ENCODE peak calls at places on chromosomes 12 and 14, in eight cellular contexts. B is esophagus muscularis mucosa, L is astrocyte, X is colonic mucosa, M is neuronal stem cell, Q is right cardiac atrium, P is suprapubic skin, H is BJ. J is an unnamed sample.

GRCh38 chr12:102900389-102900788 is 16.7 kb downstream of the PAH start:
- DNase-seq in B (no peak), L (no peak), X (no peak), M (no peak), Q (no peak), P (no peak), H (no peak), J (no peak)

GRCh38 chr14:54291491-54292191 is 105.2 kb upstream of the CDKN3 start:
- DNase-seq in B (no peak), L (peak), X (no peak), M (peak), Q (peak), P (no peak), H (no peak), J (no peak)

GRCh38 chr14:32542507-32542906 is 213.4 kb downstream of the AKAP6 start:
- DNase-seq in B (no peak), L (no peak), X (no peak), M (no peak), Q (no peak), P (no peak), H (no peak), J (no peak)

GRCh38 chr12:114018669-114019068 is 52.5 kb upstream of the RBM19 start:
- DNase-seq in B (no peak), L (no peak), X (no peak), M (no peak), Q (no peak), P (no peak), H (no peak), J (no peak)

GRCh38 chr12:69345077-69345476 is 3.1 kb upstream of the LYZ start:
- DNase-seq in B (no peak), L (no peak), X (no peak), M (no peak), Q (no peak), P (no peak), H (no peak), J (no peak)

GRCh38 chr14:96827310-96827709 is 30.1 kb downstream of the VRK1 start:
- DNase-seq in B (no peak), L (peak), X (no peak), M (no peak), Q (no peak), P (no peak), H (no peak), J (no peak)

GRCh38 chr14:104724981-104725771 is 1.1 kb downstream of the ADSS1 start:
- DNase-seq in B (no peak), L (no peak), X (no peak), M (no peak), Q (peak), P (no peak), H (no peak), J (no peak)

GRCh38 chr14:36773136-36773540 is 111.5 kb downstream of the PAX9 start:
- DNase-seq in B (no peak), L (peak), X (no peak), M (no peak), Q (no peak), P (no peak), H (no peak), J (peak)

GRCh38 chr12:105348142-105348541 is 17.7 kb downstream of the C12orf75 start:
- DNase-seq in B (no peak), L (no peak), X (no peak), M (no peak), Q (no peak), P (no peak), H (no peak), J (no peak)

GRCh38 chr14:88668448-88669116 is 105.7 kb downstream of the ZC3H14 start:
- DNase-seq in B (no peak), L (no peak), X (no peak), M (no peak), Q (no peak), P (no peak), H (no peak), J (no peak)

GRCh38 chr12:104263580-104264358 is 39.8 kb upstream of the EID3 start:
- DNase-seq in B (no peak), L (no peak), X (no peak), M (no peak), Q (no peak), P (no peak), H (peak), J (no peak)

DNA sequence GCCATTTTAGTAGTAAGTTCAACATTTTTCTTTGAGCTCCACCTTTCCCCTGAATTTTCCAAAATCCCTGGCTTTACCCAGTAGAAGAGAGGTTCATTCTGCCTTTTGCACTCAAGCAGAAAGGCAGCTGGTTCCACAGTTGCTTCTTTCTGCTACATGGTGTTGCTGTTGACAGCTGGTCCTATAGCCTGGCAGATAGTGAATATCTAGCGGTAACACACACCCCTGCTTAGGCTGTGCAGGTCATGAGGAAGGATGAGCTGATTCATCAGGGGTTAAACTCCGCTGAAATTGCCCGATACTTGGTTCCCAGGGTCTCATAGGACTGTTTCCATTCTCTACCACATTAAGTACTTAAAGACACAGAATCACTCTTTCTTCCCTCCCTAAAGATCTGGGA is 62.4 kb downstream of the PUS7L start:
- DNase-seq in B (no peak), L (no peak), X (no peak), M (no peak), Q (no peak), P (no peak), H (no peak), J (no peak)
- H3K4me3 ChIP-seq in B (no peak), L (no peak), X (no peak), M (no peak), Q (no peak), P (no peak), H (no peak), J (no peak)

DNA sequence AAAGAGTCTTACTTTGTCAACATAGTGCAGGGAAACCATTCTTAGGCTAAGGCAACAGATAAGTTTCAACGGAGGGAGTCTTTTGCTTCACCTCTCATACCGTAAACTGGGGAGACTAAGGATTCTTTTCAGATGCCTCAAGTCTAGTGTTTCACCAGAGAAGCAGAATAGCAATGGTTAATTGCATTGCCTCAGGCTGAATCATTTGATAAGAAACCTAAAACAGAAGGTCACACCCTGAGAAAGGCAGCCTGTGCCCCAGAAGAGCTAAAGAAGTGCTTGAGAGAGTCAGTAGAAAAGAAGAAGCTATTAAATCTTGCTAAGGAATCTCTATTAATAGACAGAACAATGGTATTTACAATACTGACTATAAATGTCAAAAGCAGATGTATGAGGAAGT is 21.8 kb upstream of the ATXN7L3B start:
- DNase-seq in B (no peak), L (no peak), X (no peak), M (no peak), Q (no peak), P (no peak), H (no peak), J (no peak)
- H3K4me3 ChIP-seq in B (no peak), L (no peak), X (no peak), M (no peak), Q (no peak), P (no peak), H (no peak), J (no peak)

DNA sequence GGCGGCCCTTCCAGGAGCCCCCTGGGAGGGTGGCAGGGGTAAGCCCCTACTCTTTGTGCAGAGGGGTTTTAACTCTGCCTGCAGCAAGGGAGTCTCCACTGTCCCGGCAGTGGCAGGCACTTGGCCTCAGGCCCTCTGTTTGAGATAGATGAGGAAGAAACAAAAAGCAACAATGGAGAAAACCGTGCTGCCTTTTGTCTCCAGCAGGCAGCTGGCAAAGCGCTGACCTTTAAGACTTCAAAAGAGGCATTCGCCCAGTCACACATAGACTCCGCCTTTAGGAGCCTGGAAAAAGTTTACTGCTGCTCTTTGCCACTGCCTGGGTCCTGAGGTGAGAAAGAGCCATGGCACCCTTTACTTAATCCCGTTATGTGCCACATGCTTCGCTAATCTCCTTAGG is 158.2 kb upstream of the NTF3 start:
- DNase-seq in B (no peak), L (no peak), X (peak), M (peak), Q (no peak), P (no peak), H (no peak), J (no peak)
- H3K4me3 ChIP-seq in B (no peak), L (no peak), X (no peak), M (no peak), Q (no peak), P (no peak), H (no peak), J (no peak)

DNA sequence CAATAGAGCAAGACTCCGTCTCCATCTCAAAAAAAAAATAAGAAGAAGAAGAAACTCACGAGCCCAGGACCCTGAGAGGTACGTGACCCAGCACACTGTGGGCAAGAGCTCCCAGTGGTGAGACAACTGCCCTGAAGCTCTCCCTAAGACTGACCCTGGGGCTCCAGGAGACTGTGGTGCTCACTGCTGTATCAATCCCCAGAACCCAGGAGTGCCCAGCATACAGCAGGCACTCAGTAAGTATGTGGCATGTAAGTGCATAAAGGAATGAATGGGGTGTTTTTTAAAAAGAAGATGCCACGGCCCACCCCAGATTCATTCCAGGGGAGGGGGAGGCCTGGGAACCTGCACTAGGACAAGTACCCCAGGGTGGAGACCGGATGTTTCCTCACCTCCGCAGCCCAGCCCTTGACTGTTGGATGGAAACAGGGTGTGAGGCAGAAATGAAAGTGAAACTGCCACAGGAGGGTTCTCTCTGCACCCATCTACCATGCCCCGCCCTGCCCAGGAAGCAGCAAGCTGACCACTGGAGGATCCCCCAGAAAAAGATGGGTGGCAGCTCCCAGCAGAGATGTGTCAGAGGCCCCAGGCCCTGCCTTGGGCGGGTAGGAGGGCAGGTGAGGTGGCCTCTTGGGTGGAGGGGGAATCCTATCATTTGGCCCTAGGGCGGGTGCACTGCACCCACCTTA is 12.2 kb downstream of the ITPK1 start:
- DNase-seq in B (no peak), L (no peak), X (peak), M (no peak), Q (no peak), P (no peak), H (no peak), J (no peak)
- H3K4me3 ChIP-seq in B (no peak), L (no peak), X (no peak), M (no peak), Q (no peak), P (no peak), H (no peak), J (no peak)

DNA sequence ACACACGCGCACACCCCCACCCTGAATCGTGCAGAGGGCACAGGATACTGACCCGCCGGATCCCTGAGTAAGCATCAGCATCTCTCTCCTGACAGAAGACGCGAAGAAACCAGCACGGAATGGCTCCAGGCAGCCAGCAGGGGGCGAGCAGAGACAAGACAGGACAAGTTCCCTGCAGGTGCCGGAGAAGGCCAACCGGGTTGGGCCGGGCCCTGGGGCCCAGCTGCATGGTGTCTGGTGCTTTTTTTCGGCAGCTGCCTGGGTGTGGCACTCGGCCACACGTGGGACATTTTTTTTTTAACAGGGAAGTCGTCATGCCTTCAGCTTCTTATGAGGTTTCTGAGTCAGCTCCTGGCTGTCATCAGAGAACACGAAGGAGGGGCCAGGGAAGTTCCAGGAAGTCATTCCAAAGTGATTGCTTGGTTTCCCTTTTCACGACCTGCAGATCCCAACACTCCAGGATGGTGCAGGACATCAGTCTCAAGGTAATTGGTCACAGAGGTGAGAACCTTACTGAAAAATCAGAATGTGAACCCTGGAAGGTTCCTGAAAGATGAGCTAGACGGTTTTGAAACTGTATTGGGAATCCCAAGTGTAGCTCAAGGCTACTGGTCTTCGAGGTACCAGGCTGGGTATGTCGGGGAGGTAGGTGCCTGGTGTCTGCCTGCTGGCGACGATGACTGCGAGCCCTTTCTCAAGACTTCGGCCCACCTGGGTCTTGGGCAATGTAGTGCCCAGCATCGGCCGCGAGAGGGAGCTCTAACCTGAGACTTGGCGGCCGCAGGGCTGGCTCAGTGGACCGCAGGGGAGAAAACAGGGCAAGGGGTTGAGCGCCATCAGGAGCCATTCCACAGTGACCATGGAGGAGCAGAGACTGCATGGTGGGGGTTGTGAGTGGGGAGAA is 190.8 kb upstream of the PRMT8 start:
- DNase-seq in B (peak), L (peak), X (peak), M (peak), Q (peak), P (peak), H (peak), J (peak)
- H3K4me3 ChIP-seq in B (peak), L (peak), X (no peak), M (no peak), Q (peak), P (peak), H (peak), J (peak)

GRCh38 chr12:54370218-54370730 is 6.0 kb upstream of the GPR84 start:
- DNase-seq in B (no peak), L (peak), X (peak), M (no peak), Q (peak), P (peak), H (no peak), J (no peak)

GRCh38 chr12:54368016-54368708 is 3.9 kb upstream of the GPR84 start:
- DNase-seq in B (no peak), L (no peak), X (no peak), M (no peak), Q (no peak), P (no peak), H (no peak), J (no peak)

GRCh38 chr12:54371328-54372112 is 7.2 kb upstream of the GPR84 start:
- DNase-seq in B (no peak), L (no peak), X (peak), M (no peak), Q (peak), P (no peak), H (no peak), J (no peak)

GRCh38 chr12:54369597-54370217 is 5.4 kb upstream of the GPR84 start:
- DNase-seq in B (no peak), L (no peak), X (no peak), M (no peak), Q (peak), P (no peak), H (no peak), J (no peak)

DNA sequence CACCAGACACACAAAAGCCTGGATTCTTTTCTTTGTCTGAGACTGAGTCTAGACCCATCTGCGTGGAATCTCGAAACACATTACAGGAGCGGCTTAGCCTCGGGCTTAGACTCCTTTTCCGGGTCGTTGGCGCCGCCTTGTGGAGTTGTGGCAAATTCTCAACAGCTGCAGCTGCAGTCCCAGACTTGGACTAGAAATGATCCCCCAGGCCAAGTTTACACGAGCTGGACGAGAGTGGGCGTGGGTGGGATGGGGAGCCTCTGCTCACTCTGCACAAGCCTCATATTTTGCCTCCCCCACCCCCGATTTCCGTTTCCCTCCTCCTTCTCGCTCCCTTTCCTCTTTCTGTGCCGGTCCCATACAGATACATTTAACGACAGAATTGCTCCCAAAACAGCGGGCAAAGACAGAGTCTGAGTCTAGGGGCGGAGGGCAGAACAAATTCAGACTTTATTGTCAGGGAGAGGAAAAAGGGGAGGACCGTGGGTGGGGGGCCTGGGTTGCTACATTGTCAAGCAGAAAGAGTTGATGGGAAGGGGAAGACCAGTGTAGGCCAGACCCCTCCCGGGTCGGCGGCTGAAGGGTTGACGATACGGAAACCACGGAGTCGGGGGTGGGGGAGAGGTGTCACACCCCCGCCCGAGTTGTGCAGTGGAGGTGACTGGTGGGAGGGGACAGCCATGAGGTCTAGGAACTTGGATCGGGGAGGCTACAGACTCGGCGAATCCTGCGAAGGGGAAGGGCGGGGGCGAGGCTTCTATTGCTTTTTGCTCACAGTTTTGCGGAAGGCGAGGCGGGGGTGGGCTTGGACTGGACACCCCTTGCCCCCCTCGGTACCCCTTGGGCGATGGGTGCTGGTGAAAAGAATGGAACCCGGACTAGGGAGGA is 4.7 kb upstream of the GPR84 start:
- DNase-seq in B (peak), L (peak), X (peak), M (peak), Q (peak), P (peak), H (peak), J (peak)
- H3K4me3 ChIP-seq in B (peak), L (no peak), X (no peak), M (no peak), Q (peak), P (peak), H (no peak), J (no peak)

GRCh38 chr12:67357726-67358125 is 88.6 kb downstream of the CAND1 start:
- DNase-seq in B (no peak), L (no peak), X (no peak), M (no peak), Q (no peak), P (no peak), H (no peak), J (no peak)

GRCh38 chr12:67356400-67356799 is 87.2 kb downstream of the CAND1 start:
- DNase-seq in B (no peak), L (peak), X (no peak), M (no peak), Q (no peak), P (no peak), H (no peak), J (no peak)

GRCh38 chr12:67354322-67354721 is 85.2 kb downstream of the CAND1 start:
- DNase-seq in B (no peak), L (peak), X (no peak), M (no peak), Q (no peak), P (no peak), H (no peak), J (no peak)

GRCh38 chr12:67354966-67355365 is 85.8 kb downstream of the CAND1 start:
- DNase-seq in B (no peak), L (peak), X (no peak), M (no peak), Q (no peak), P (no peak), H (no peak), J (no peak)

GRCh38 chr12:67355428-67356385 is 86.5 kb downstream of the CAND1 start:
- DNase-seq in B (no peak), L (peak), X (no peak), M (peak), Q (no peak), P (no peak), H (no peak), J (peak)
- H3K4me3 ChIP-seq in B (no peak), L (no peak), X (no peak), M (no peak), Q (no peak), P (no peak), H (no peak), J (no peak)

DNA sequence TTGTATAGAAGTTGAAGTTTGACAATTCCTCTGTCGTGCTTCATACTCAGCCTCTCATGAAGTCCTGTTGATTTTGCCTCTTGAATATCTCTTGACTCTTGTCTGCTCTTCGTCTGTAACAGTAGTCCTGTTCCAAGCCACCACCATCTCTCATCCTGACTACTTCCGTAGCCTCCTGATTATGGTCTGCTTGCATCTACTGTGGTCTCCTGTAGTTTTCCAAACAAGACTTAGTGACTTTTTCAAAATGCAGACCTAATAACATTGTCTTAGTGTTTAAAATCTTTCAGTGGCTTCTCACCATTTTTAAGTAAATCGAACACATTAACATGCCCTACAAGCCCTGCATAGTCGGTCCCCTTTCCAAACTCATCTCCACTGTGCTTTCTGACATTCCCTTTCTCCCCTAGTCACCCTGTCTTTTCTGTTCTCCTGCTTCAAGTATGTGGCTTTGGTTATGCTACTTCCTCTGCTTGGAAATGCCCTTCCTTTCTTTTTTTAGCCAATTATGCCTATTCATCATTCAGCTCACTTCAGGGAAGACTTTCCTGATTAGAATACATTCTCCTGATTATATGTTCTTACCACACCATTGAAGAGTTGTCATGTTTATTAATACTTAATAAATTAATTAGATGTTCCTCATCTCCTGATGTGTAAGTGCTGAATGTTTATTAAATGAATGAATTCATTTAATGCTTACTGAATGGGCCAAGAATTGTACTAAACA is 2.0 kb downstream of the SCYL2 start:
- DNase-seq in B (no peak), L (peak), X (no peak), M (no peak), Q (no peak), P (no peak), H (no peak), J (no peak)
- H3K4me3 ChIP-seq in B (peak), L (peak), X (peak), M (no peak), Q (peak), P (peak), H (peak), J (peak)